ENCODE peak calls at places on chromosomes 1 and 21, in ten cellular contexts. C, H, R, P, M, E, U, Q, N and J are unnamed samples.

GRCh38 chr1:238341395-238341794 is 450.7 kb upstream of the ZP4 start:
- DNase-seq in C (no peak), H (no peak), R (no peak), P (no peak), M (no peak), E (no peak), U (no peak), Q (no peak), N (no peak), J (no peak)

GRCh38 chr1:21814241-21814918 is 2.3 kb downstream of the LDLRAD2 start:
- DNase-seq in C (peak), H (peak), R (no peak), P (peak), M (no peak), E (peak), U (peak), Q (peak), N (no peak), J (no peak)

GRCh38 chr21:23950344-23950743 is 1656.9 kb downstream of the MRPL39 start:
- DNase-seq in C (no peak), H (no peak), R (no peak), P (no peak), M (no peak), E (no peak), U (no peak), Q (no peak), N (no peak), J (no peak)

GRCh38 chr21:15063821-15064575 is 802 bp downstream of the NRIP1 start:
- DNase-seq in C (peak), H (no peak), R (no peak), P (peak), M (peak), E (peak), U (peak), Q (no peak), N (peak), J (peak)

GRCh38 chr1:40383488-40384412 is 10.2 kb downstream of the SMAP2 start:
- DNase-seq in C (no peak), H (no peak), R (no peak), P (no peak), M (no peak), E (peak), U (no peak), Q (no peak), N (no peak), J (no peak)

GRCh38 chr1:220655509-220655908 is 34.7 kb upstream of the C1orf115 start:
- DNase-seq in C (no peak), H (no peak), R (no peak), P (no peak), M (no peak), E (no peak), U (no peak), Q (no peak), N (no peak), J (no peak)

GRCh38 chr1:206686486-206687249 is 2.0 kb downstream of the MAPKAPK2 start:
- DNase-seq in C (peak), H (no peak), R (no peak), P (no peak), M (no peak), E (peak), U (no peak), Q (no peak), N (no peak), J (no peak)

GRCh38 chr1:55044617-55045397 is 5.5 kb downstream of the PCSK9 start:
- DNase-seq in C (no peak), H (no peak), R (no peak), P (no peak), M (no peak), E (no peak), U (no peak), Q (no peak), N (peak), J (no peak)

GRCh38 chr1:174358786-174359453 is 88.8 kb upstream of the GPR52 start:
- DNase-seq in C (no peak), H (no peak), R (no peak), P (no peak), M (no peak), E (no peak), U (no peak), Q (no peak), N (no peak), J (no peak)

GRCh38 chr1:209673631-209674417 is 1.4 kb upstream of the G0S2 start:
- DNase-seq in C (no peak), H (no peak), R (no peak), P (no peak), M (no peak), E (no peak), U (no peak), Q (no peak), N (no peak), J (no peak)

GRCh38 chr1:67171574-67171955 is 5.3 kb downstream of the IL23R start:
- DNase-seq in C (no peak), H (no peak), R (no peak), P (no peak), M (no peak), E (peak), U (no peak), Q (no peak), N (no peak), J (no peak)

GRCh38 chr1:212162635-212163034 is 122.6 kb upstream of the PPP2R5A start:
- DNase-seq in C (no peak), H (no peak), R (no peak), P (no peak), M (no peak), E (peak), U (no peak), Q (no peak), N (peak), J (no peak)

GRCh38 chr1:8911416-8912309 is 33.2 kb upstream of the ENO1 start:
- DNase-seq in C (no peak), H (no peak), R (no peak), P (peak), M (no peak), E (no peak), U (no peak), Q (no peak), N (no peak), J (no peak)

GRCh38 chr1:118396824-118397530 is 211.9 kb upstream of the SPAG17 start:
- DNase-seq in C (no peak), H (no peak), R (no peak), P (no peak), M (no peak), E (no peak), U (no peak), Q (no peak), N (no peak), J (no peak)

GRCh38 chr1:26993237-26994019 is at the start of gene TRNP1:
- DNase-seq in C (peak), H (peak), R (peak), P (peak), M (peak), E (peak), U (peak), Q (peak), N (peak), J (peak)

GRCh38 chr1:165773324-165773965 is 4.8 kb upstream of the TMCO1 start:
- DNase-seq in C (no peak), H (no peak), R (no peak), P (no peak), M (no peak), E (no peak), U (no peak), Q (no peak), N (no peak), J (no peak)